ENCODE peak calls at places on chromosomes 13 and 19, in five cellular contexts. B, X, Q, U and V are unnamed samples.

GRCh38 chr13:91359071-91359470 is 11.6 kb downstream of the MIR17HG start:
- DNase-seq in U (no peak), B (no peak), X (no peak), Q (no peak), V (no peak)

GRCh38 chr19:17255150-17255621 is 9.4 kb downstream of the USHBP1 start:
- DNase-seq in X (no peak), U (no peak), Q (no peak), B (no peak), V (no peak)

GRCh38 chr19:42363614-42364346 is 26.3 kb downstream of the CNFN start:
- DNase-seq in B (no peak), U (no peak), Q (no peak), X (no peak), V (no peak)

GRCh38 chr13:114039471-114040141 is 65.7 kb upstream of the C13orf46 start:
- DNase-seq in X (no peak), U (no peak), B (no peak), Q (no peak), V (no peak)

GRCh38 chr19:18710986-18711751 is 27.7 kb downstream of the CRTC1 start:
- DNase-seq in Q (peak; percentile 78), U (no peak), B (no peak), X (peak; percentile 43), V (peak; percentile 92)

GRCh38 chr19:16615788-16616187 is 12.2 kb downstream of the MED26 start:
- DNase-seq in Q (no peak), U (no peak), X (no peak), B (no peak), V (no peak)

GRCh38 chr13:40375522-40376171 is 290.8 kb downstream of the FOXO1 start:
- DNase-seq in X (no peak), Q (no peak), B (no peak), U (no peak), V (no peak)

GRCh38 chr13:39038569-39038898 is 278 bp downstream of the NHLRC3 start:
- DNase-seq in X (no peak), Q (no peak), U (peak; percentile 35), B (no peak), V (no peak)

GRCh38 chr13:28655566-28655965 is 3.4 kb upstream of the POMP start:
- DNase-seq in Q (peak; percentile 80), X (no peak), U (no peak), B (no peak), V (no peak)

GRCh38 chr19:4587527-4587926 is 28.0 kb upstream of the SEMA6B start:
- DNase-seq in Q (no peak), B (no peak), X (no peak), U (no peak), V (no peak)

GRCh38 chr13:96238861-96239260 is 149.0 kb downstream of the HS6ST3 start:
- DNase-seq in X (no peak), U (no peak), B (no peak), Q (no peak), V (no peak)

DNA sequence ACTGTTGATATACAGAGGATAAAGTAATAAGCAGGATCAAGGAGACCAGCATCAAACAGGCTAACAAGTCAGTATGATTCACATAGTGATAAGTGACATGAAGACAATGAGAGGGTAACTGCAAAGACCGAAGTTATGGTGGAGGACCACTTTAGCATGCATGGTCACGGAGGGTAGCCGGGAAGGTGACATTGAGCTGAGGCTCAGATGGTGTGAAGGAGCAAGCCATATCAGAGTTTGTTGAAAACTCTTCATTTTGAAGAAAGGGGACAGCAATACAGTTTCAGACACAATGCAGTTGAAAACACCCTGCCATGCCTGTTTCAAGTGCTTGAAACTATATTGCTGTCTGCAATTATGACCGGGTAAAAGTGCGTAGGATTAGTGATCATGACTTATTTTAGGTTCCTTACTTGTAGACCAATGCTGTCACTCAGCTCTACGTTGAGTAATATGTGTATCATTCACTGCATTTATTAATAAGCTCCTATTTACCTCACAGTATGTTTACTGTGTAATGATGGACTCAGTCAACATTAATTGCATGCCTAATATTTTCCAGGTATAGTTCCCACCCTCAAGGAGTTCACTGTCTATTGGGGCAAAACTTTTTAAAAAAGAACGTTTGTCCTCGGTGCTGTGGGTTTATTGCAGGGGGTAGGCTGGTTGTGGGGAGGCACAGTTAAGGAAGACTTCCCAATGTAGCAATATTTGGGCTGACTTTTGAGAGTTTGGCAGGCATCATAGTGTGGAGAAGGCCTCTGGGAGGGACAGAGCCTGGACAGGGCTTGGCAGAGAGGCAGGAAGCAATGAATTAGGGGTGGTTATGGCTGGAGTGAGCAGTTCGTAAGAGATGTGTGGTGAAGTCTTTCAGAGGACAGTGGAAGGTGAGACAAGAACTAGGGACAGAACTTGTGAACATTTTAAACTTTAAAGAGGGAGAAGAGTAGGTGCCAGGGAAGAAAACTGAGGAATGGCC is 3.2 kb downstream of the UBAC2 start:
- DNase-seq in X (no peak), Q (no peak), U (no peak), B (no peak), V (no peak)
- H3K27ac ChIP-seq in X (peak overlapping the region; percentile 71), Q (no peak overlapping the region), U (no peak overlapping the region), B (peak overlapping the region; percentile 58), V (no peak overlapping the region)

GRCh38 chr19:14006766-14007562 is 844 bp upstream of the RFX1 start:
- DNase-seq in U (no peak), B (peak; percentile 96), X (no peak), Q (no peak), V (peak; percentile 87)
- TF ChIP-seq POLR2A in U (peak; percentile 71), B (no peak), X (peak; percentile 29), Q (peak; percentile 73), V (peak; percentile 68)

GRCh38 chr19:11033251-11033650 is 56.0 kb upstream of the LDLR start:
- DNase-seq in Q (no peak), B (no peak), U (no peak), X (no peak), V (no peak)
- H3K36me3 ChIP-seq in Q (peaks cover 85% of the 10 kb centered on the region), B (peaks cover 80% of the 10 kb centered on the region), U (peaks cover 56% of the 10 kb centered on the region), X (peaks cover 92% of the 10 kb centered on the region), V (peaks cover 84% of the 10 kb centered on the region)

GRCh38 chr19:51108805-51109146 is 567 bp upstream of the CTU1 start:
- DNase-seq in U (no peak), Q (no peak), X (no peak), B (no peak), V (no peak)
- H3K27ac ChIP-seq in U (peak overlapping the region; percentile 74), Q (no peak overlapping the region), X (peak overlapping the region; percentile 65), B (peak overlapping the region; percentile 85), V (no peak overlapping the region)

GRCh38 chr13:109939838-109940237 is 153.5 kb upstream of the IRS2 start:
- DNase-seq in U (no peak), B (no peak), X (no peak), Q (no peak), V (no peak)

GRCh38 chr13:109941221-109941620 is 154.8 kb upstream of the IRS2 start:
- DNase-seq in Q (no peak), U (no peak), B (no peak), X (no peak), V (no peak)

GRCh38 chr13:109940637-109941036 is 154.3 kb upstream of the IRS2 start:
- DNase-seq in Q (no peak), B (no peak), X (no peak), U (no peak), V (no peak)

GRCh38 chr13:109939105-109939504 is 152.7 kb upstream of the IRS2 start:
- DNase-seq in B (no peak), U (no peak), Q (no peak), X (no peak), V (no peak)

DNA sequence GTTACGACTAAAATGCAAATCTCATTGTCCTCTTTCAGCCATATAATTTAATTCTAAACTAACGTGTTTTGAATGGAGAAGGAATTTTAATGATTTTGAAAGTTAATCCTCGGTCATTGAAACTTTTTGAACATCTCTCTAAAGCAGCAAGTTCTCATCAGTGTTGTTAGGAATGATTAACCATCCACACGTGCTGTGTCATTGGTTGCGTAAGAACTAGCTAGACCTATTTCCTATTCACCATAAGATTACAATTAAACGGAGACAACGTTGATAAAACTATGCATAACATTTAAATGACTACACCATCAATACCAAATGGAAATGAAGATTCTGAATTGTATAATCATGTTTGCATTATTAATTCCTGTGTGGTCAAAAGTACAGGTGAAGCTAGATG is 155.6 kb upstream of the IRS2 start:
- DNase-seq in Q (peak; percentile 48), U (no peak), X (no peak), B (no peak), V (no peak)
- TF ChIP-seq POLR2A in Q (no peak), U (no peak), X (no peak), B (no peak), V (no peak)